ENCODE peak calls at places on chromosomes 12 and 14, in five cellular contexts. Z is H1, O is adrenal gland, S is A549, N is heart left ventricle. J is an unnamed sample.

GRCh38 chr12:56237552-56237951 is 7.7 kb downstream of the SLC39A5 start:
- DNase-seq in Z (no peak), O (no peak), S (no peak), N (no peak), J (no peak)

GRCh38 chr12:101828463-101829196 is 2.1 kb downstream of the GNPTAB start:
- DNase-seq in Z (no peak), O (no peak), S (no peak), N (no peak), J (peak)

GRCh38 chr12:94174576-94174975 is 26.2 kb downstream of the PLXNC1 start:
- DNase-seq in Z (no peak), O (peak), S (no peak), N (peak), J (no peak)

GRCh38 chr12:42296503-42297109 is 29.3 kb downstream of the ZCRB1 start:
- DNase-seq in Z (peak), O (no peak), S (no peak), N (no peak), J (no peak)

GRCh38 chr14:50823763-50824636 is 7.0 kb downstream of the NIN start:
- DNase-seq in Z (no peak), O (no peak), S (no peak), N (no peak), J (no peak)

GRCh38 chr12:106096376-106096775 is 42.4 kb downstream of the NUAK1 start:
- DNase-seq in Z (no peak), O (no peak), S (no peak), N (peak), J (peak)

GRCh38 chr14:33068626-33069025 is 129.9 kb downstream of the NPAS3 start:
- DNase-seq in Z (no peak), O (no peak), S (no peak), N (no peak), J (no peak)

GRCh38 chr12:128578045-128578444 is 245.7 kb downstream of the SLC15A4 start:
- DNase-seq in Z (no peak), O (no peak), S (no peak), N (no peak), J (no peak)

GRCh38 chr12:20527396-20528154 is 159.2 kb downstream of the PDE3A start:
- DNase-seq in Z (no peak), O (no peak), S (peak), N (no peak), J (no peak)

GRCh38 chr12:130799051-130799450 is 40.0 kb downstream of the STX2 start:
- DNase-seq in Z (no peak), O (no peak), S (no peak), N (no peak), J (no peak)

GRCh38 chr12:125135906-125136305 is 70.7 kb downstream of the AACS start:
- DNase-seq in Z (no peak), O (no peak), S (no peak), N (no peak), J (no peak)

GRCh38 chr12:3304436-3305135 is 186.4 kb upstream of the PRMT8 start:
- DNase-seq in Z (no peak), O (no peak), S (no peak), N (no peak), J (no peak)

GRCh38 chr14:58752782-58753181 is 115.0 kb downstream of the DACT1 start:
- DNase-seq in Z (no peak), O (peak), S (peak), N (peak), J (peak)

GRCh38 chr14:67191768-67192290 is 2.6 kb downstream of the GARIN2 start:
- DNase-seq in Z (no peak), O (no peak), S (no peak), N (no peak), J (no peak)

GRCh38 chr14:61296707-61297502 is 15.8 kb upstream of the TMEM30B start:
- DNase-seq in Z (no peak), O (no peak), S (peak), N (no peak), J (no peak)

GRCh38 chr14:24241829-24242443 is 487 bp downstream of the TINF2 start:
- DNase-seq in Z (peak), O (peak), S (peak), N (peak), J (peak)

GRCh38 chr14:24237463-24237955 is 4.8 kb downstream of the GMPR2 start:
- DNase-seq in Z (no peak), O (peak), S (no peak), N (no peak), J (no peak)

GRCh38 chr14:24238527-24239037 is 3.8 kb downstream of the TINF2 start:
- DNase-seq in Z (no peak), O (peak), S (no peak), N (no peak), J (peak)

GRCh38 chr14:24238123-24238522 is 4.3 kb downstream of the TINF2 start:
- DNase-seq in Z (no peak), O (peak), S (no peak), N (no peak), J (no peak)

DNA sequence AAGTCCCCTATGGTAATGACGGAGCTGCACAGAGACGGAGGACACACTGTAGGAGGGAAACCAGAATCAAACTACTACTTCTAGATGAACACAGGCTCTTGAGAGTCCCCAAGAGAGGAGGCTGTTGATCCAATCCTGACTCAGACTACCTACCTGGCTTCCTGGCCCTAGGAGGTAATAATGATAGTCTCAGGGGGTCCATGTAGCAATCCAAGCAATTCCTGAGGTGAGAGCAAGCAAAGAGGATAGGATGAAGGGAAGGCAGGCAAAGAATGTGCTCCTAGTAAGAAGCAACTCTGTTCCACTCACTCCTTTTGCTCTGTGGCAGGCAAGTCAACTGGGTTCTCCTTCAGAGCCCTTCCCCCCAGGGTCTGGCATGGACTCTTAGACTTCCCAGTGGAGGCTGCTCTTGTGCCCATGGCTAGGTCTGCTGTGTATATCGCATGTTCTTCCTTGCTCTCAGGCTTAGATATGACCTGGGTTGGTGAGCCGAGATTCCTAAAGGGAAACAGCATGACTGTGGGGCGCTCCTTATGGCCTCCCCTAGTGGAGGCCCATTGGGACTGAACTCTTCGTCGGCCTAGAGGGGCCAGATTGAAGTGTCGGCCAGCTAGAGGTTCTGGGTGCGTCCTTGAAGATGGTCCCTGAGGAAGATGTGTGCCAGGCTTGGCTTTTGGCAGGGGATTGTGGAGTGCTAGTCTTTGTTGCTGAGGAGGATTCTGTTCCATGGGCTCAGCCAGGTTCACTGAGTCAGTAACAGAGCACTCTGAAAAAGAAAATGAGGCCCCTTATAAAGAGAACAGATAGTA is 2.1 kb downstream of the TINF2 start:
- DNase-seq in Z (no peak), O (peak), S (no peak), N (no peak), J (no peak)
- TF ChIP-seq POLR2A in Z (no peak), O (no peak), S (no peak), N (no peak), J (no peak)

DNA sequence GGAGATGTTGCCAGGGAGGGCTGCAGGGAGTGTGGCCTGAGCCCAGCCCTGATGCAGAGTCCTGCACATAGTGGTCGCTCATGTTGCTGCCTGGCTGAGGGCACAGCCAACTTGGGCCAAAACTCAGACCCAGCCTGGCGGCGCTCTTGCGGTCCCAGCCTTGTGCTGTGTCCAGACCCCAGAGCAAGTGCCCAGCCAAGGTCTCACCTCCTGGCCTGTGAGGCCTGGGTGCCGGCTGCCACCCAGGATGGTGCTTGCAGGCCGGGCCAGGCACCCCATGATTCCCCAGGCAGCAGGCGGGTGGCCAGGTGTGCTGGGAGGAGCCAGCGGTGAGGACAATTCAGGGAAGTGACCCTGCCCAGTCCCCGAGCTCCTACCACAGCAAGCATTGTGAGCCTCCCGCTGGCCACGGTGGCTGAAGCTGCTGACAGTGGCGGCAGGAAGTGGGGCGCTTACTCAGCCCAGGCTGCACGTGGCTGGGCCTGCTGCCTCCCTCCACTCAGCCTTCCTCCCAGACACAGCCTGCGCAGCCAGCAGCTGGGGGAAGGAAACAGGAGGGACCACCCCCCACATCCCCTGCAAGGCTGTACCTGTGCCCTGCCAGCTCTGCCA is 17.7 kb upstream of the PGF start:
- DNase-seq in Z (no peak), O (peak), S (no peak), N (peak), J (peak)
- H3K27ac ChIP-seq in Z (no peak), O (no peak), S (no peak), N (peak), J (no peak)

GRCh38 chr14:100203962-100204834 is 34.7 kb upstream of the YY1 start:
- DNase-seq in Z (no peak), O (peak), S (no peak), N (no peak), J (no peak)
- TF ChIP-seq POLR2A in Z (no peak), O (peak), S (no peak), N (no peak), J (peak)

GRCh38 chr12:116916122-116916521 is 5.4 kb downstream of the FBXW8 start:
- DNase-seq in Z (no peak), O (no peak), S (no peak), N (no peak), J (no peak)

GRCh38 chr12:116919706-116920485 is 9.1 kb downstream of the FBXW8 start:
- DNase-seq in Z (no peak), O (no peak), S (no peak), N (no peak), J (no peak)

GRCh38 chr12:116916714-116917114 is 6.0 kb downstream of the FBXW8 start:
- DNase-seq in Z (no peak), O (peak), S (peak), N (peak), J (peak)

GRCh38 chr12:116919247-116919671 is 8.5 kb downstream of the FBXW8 start:
- DNase-seq in Z (no peak), O (no peak), S (no peak), N (no peak), J (no peak)

DNA sequence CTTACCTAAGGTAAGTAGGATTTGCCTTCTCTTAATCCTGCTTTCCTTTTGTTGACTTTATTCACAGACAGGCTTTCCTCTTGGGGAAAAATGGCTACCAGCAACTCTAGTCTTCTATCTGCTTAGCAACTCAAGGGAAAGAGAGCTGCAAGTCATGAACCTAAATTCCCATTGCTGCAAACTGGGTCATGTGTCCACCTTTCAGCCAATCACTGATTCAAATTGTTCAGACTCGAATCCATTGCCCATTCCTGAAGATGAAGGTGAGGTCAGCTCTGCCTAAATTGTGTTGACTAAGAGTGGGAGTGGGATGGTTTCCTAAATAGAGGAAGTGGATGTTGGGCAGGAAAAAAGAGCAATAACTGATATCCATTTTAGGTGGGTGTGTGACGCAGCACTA is 7.7 kb downstream of the FBXW8 start:
- DNase-seq in Z (no peak), O (no peak), S (no peak), N (no peak), J (no peak)
- H3K27ac ChIP-seq in Z (no peak), O (no peak), S (no peak), N (no peak), J (no peak)

GRCh38 chr12:110641512-110641911 is 27.6 kb downstream of the TCTN1 start:
- DNase-seq in Z (no peak), O (no peak), S (no peak), N (peak), J (no peak)
- TF ChIP-seq POLR2A in Z (no peak), O (no peak), S (no peak), N (no peak), J (no peak)

GRCh38 chr12:54229624-54230212 is 40.9 kb upstream of the SMUG1 start:
- DNase-seq in Z (no peak), O (no peak), S (peak), N (no peak), J (no peak)
- H3K27ac ChIP-seq in Z (peak), O (no peak), S (peak), N (peak), J (no peak)

DNA sequence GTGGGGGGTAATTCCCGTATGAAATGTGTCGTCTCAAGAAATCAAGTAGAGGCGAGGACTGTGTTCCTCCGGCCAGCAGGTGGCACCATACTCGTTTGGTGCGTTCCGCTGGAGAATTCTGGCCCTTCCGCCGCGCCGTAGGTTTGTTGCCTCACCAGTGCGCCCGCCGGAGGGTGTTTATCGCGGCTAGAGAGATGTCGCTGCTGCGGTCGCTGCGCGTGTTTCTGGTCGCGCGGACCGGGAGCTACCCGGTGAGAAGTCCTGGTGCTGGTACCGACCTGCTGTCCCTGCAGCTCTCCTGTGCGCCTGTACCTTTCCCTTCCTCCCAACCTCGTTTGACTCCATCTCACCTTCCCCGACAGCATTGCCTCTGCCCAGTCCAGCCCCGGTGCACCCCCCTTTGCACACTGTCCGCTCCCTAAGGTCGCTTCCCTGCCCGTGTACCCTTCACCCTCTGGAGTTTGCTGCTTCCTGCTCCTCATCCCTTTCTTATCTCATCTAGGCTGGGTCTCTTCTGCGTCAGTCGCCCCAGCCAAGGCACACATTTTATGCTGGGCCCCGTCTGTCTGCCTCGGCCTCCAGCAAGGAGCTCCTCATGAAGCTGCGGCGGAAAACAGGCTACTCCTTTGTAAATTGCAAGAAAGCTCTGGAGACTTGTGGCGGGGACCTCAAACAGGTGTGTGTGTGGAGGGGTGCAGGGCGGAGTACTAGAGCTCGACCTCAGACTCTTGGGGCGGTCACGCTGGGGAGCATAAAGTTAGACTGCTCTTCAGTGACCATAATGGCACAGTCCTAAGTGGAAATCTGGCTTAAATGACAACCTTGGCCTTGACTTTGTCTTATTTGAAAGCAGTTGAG is at the start of gene TSFM:
- DNase-seq in Z (peak), O (peak), S (peak), N (peak), J (peak)
- TF ChIP-seq POLR2A in Z (no peak), O (peak), S (peak), N (peak), J (peak)

GRCh38 chr12:72330784-72331183 is 58.6 kb downstream of the TRHDE start:
- DNase-seq in Z (no peak), O (no peak), S (no peak), N (no peak), J (no peak)
- H3K27ac ChIP-seq in Z (no peak), O (no peak), S (no peak), N (no peak), J (no peak)

DNA sequence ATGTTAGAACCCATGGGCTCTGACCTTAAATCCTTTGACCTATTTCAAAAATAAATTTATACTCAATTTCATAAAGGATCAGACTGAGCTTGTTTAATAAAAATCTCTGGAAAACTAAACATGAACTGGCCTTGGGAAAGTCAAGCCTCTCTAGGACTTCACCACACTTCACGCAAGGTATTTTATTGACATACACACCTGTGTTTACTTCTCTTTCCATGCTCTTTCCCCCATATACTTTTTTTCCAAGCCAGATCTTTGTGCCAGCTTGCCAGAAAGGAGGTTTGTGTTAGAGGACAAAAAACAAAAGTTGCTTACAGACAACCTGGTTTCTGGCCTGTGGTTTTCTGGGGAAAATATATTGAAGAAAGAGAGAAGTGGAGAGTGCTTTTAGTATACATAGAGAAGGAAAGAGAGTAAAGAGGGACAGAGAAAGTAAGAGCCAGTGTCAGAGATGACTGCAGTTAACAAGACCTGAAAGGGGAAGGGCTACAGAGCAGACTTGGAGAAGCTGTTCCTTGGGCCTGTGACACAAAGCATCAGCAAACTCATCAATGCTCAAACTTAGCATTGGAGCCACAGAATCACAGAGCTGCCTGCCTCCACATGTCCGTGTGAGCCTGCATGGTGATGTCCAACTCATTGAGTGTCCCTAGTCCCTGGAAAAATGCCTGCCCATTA is 77.3 kb upstream of the TMTC2 start:
- DNase-seq in Z (no peak), O (no peak), S (no peak), N (no peak), J (no peak)
- TF ChIP-seq POLR2A in Z (no peak), O (no peak), S (no peak), N (no peak), J (no peak)